ENCODE peak calls at places on chromosomes 7 and 10, in five cellular contexts. U is ELF-1; X is HEK293T; N is activated naive CD4-positive, alpha-beta T cell; Q is T-helper 2 cell. V is an unnamed sample.
A peak's percentile ranks its signal among the peaks of the same experiment; 100 is the strongest.

GRCh38 chr7:83579740-83580139 is 69.2 kb downstream of the SEMA3E start:
- DNase-seq in X (no peak), Q (no peak), N (no peak), U (no peak), V (no peak)

GRCh38 chr7:51316666-51317581 is at the start of gene COBL:
- DNase-seq in Q (no peak), N (no peak), U (peak; percentile 68), X (peak; percentile 27), V (no peak)

GRCh38 chr10:87925570-87925969 is 62.1 kb downstream of the PTEN start:
- DNase-seq in N (no peak), U (no peak), X (peak; percentile 18), Q (no peak), V (no peak)

GRCh38 chr7:128410092-128410665 is 397 bp upstream of the IMPDH1 start:
- DNase-seq in U (peak; percentile 79), N (peak; percentile 31), Q (peak; percentile 60), X (peak; percentile 66), V (peak; percentile 49)

GRCh38 chr7:129607471-129608120 is 3.9 kb upstream of the NRF1 start:
- DNase-seq in N (no peak), U (peak; percentile 87), X (peak; percentile 63), Q (peak; percentile 13), V (no peak)

GRCh38 chr7:43554423-43554822 is 28.5 kb upstream of the STK17A start:
- DNase-seq in X (no peak), Q (no peak), U (no peak), N (no peak), V (no peak)

GRCh38 chr7:27745064-27745583 is 5.2 kb downstream of the TAX1BP1 start:
- DNase-seq in X (peak; percentile 48), U (peak; percentile 28), Q (no peak), N (no peak), V (peak; percentile 80)

GRCh38 chr10:79435271-79436065 is 10.0 kb downstream of the ZCCHC24 start:
- DNase-seq in Q (no peak), N (no peak), U (peak; percentile 60), X (no peak), V (no peak)

GRCh38 chr7:6221340-6222319 is 50.8 kb downstream of the CYTH3 start:
- DNase-seq in Q (no peak), X (no peak), U (no peak), N (no peak), V (no peak)

GRCh38 chr10:113044015-113044755 is 94.1 kb downstream of the TCF7L2 start:
- DNase-seq in N (no peak), U (no peak), X (no peak), Q (no peak), V (no peak)

GRCh38 chr10:74544106-74544505 is 282.3 kb upstream of the KAT6B start:
- DNase-seq in N (no peak), X (no peak), U (peak; percentile 22), Q (no peak), V (no peak)

GRCh38 chr7:44433255-44434022 is 57.0 kb downstream of the NUDCD3 start:
- DNase-seq in N (no peak), U (no peak), Q (no peak), X (no peak), V (no peak)

GRCh38 chr7:12729112-12729511 is 41.7 kb downstream of the ARL4A start:
- DNase-seq in N (no peak), U (peak; percentile 28), X (peak; percentile 52), Q (no peak), V (no peak)

GRCh38 chr10:102629661-102630614 is 14.3 kb upstream of the TRIM8 start:
- DNase-seq in N (no peak), X (no peak), U (peak; percentile 93), Q (no peak), V (peak; percentile 80)

GRCh38 chr7:128424936-128425335 is 15.2 kb upstream of the IMPDH1 start:
- DNase-seq in U (no peak), X (no peak), N (no peak), Q (no peak), V (no peak)

GRCh38 chr10:1293636-1294440 is 237.7 kb downstream of the WDR37 start:
- DNase-seq in X (no peak), U (peak; percentile 45), Q (no peak), N (no peak), V (no peak)

GRCh38 chr10:102870221-102870620 is 951 bp downstream of the AS3MT start:
- DNase-seq in X (no peak), N (no peak), U (no peak), Q (no peak), V (no peak)

GRCh38 chr7:97018126-97018601 is 6.5 kb downstream of the DLX5 start:
- DNase-seq in U (peak; percentile 53), N (no peak), Q (no peak), X (no peak), V (no peak)